ENCODE peak calls at places on chromosomes 13 and 19, in ten cellular contexts. J, P, Z, Y, L, E, G, N, H and C are unnamed samples.

GRCh38 chr19:37218592-37218935 is 550 bp downstream of the ZNF383 start:
- DNase-seq in J (no peak), P (peak), Z (no peak), Y (no peak), L (no peak), E (no peak), G (peak), N (no peak), H (no peak), C (peak)

GRCh38 chr13:50130686-50131051 is 115.4 kb downstream of the KCNRG start:
- DNase-seq in J (no peak), P (peak), Z (no peak), Y (no peak), L (peak), E (peak), G (peak), N (peak), H (no peak), C (no peak)

GRCh38 chr19:34416021-34416545 is 11.9 kb downstream of the PDCD2L start:
- DNase-seq in J (no peak), P (no peak), Z (no peak), Y (no peak), L (no peak), E (peak), G (no peak), N (no peak), H (no peak), C (no peak)

GRCh38 chr19:43984687-43985000 is 656 bp downstream of the ZNF155 start:
- DNase-seq in J (no peak), P (no peak), Z (no peak), Y (no peak), L (peak), E (no peak), G (no peak), N (no peak), H (no peak), C (no peak)

GRCh38 chr19:955803-956746 is 28.1 kb upstream of the WDR18 start:
- DNase-seq in J (no peak), P (no peak), Z (no peak), Y (no peak), L (no peak), E (no peak), G (no peak), N (no peak), H (no peak), C (no peak)

GRCh38 chr19:28475525-28475924 is 737.4 kb downstream of the UQCRFS1 start:
- DNase-seq in J (no peak), P (no peak), Z (no peak), Y (no peak), L (no peak), E (no peak), G (no peak), N (no peak), H (no peak), C (no peak)

GRCh38 chr13:99256709-99257108 is 1.5 kb downstream of the GPR18 start:
- DNase-seq in J (peak), P (peak), Z (no peak), Y (no peak), L (no peak), E (no peak), G (no peak), N (no peak), H (no peak), C (no peak)

GRCh38 chr13:98279473-98280175 is 102.6 kb upstream of the RNF113B start:
- DNase-seq in J (no peak), P (no peak), Z (peak), Y (no peak), L (no peak), E (no peak), G (no peak), N (no peak), H (no peak), C (no peak)

GRCh38 chr13:113804703-113805430 is 45.8 kb downstream of the TMEM255B start:
- DNase-seq in J (no peak), P (no peak), Z (no peak), Y (no peak), L (peak), E (no peak), G (no peak), N (no peak), H (no peak), C (no peak)

GRCh38 chr13:113585828-113586355 is 1.3 kb downstream of the TFDP1 start:
- DNase-seq in J (no peak), P (no peak), Z (no peak), Y (no peak), L (peak), E (no peak), G (no peak), N (no peak), H (no peak), C (no peak)

GRCh38 chr19:17565611-17566010 is 10.2 kb downstream of the COLGALT1 start:
- DNase-seq in J (no peak), P (no peak), Z (no peak), Y (no peak), L (no peak), E (no peak), G (no peak), N (no peak), H (no peak), C (no peak)

GRCh38 chr13:101399365-101399764 is 16.9 kb downstream of the NALCN start:
- DNase-seq in J (no peak), P (no peak), Z (no peak), Y (no peak), L (no peak), E (no peak), G (no peak), N (no peak), H (no peak), C (no peak)

GRCh38 chr13:43564941-43565340 is 221.8 kb downstream of the ENOX1 start:
- DNase-seq in J (no peak), P (no peak), Z (no peak), Y (no peak), L (no peak), E (no peak), G (no peak), N (no peak), H (no peak), C (no peak)

GRCh38 chr13:112522578-112522977 is 65.4 kb downstream of the TUBGCP3 start:
- DNase-seq in J (no peak), P (peak), Z (no peak), Y (no peak), L (no peak), E (no peak), G (peak), N (no peak), H (no peak), C (no peak)

GRCh38 chr19:29831041-29831548 is 19.3 kb downstream of the CCNE1 start:
- DNase-seq in J (no peak), P (no peak), Z (no peak), Y (peak), L (no peak), E (no peak), G (no peak), N (peak), H (peak), C (no peak)

GRCh38 chr19:6740589-6741348 is 1.3 kb downstream of the TRIP10 start:
- DNase-seq in J (no peak), P (peak), Z (no peak), Y (no peak), L (peak), E (peak), G (no peak), N (no peak), H (no peak), C (no peak)

GRCh38 chr19:38466050-38466449 is 32.6 kb downstream of the RYR1 start:
- DNase-seq in J (no peak), P (no peak), Z (no peak), Y (no peak), L (no peak), E (no peak), G (no peak), N (no peak), H (no peak), C (no peak)

GRCh38 chr13:32116210-32116609 is 84.6 kb downstream of the FRY start:
- DNase-seq in J (no peak), P (no peak), Z (no peak), Y (no peak), L (no peak), E (no peak), G (no peak), N (no peak), H (no peak), C (no peak)

GRCh38 chr19:40163541-40164129 is 27.6 kb upstream of the MAP3K10 start:
- DNase-seq in J (no peak), P (no peak), Z (no peak), Y (no peak), L (no peak), E (no peak), G (no peak), N (no peak), H (no peak), C (no peak)

GRCh38 chr19:51637362-51637978 is 7.3 kb upstream of the SIGLEC5 start:
- DNase-seq in J (no peak), P (peak), Z (no peak), Y (no peak), L (no peak), E (no peak), G (no peak), N (no peak), H (no peak), C (no peak)

GRCh38 chr19:49639401-49640112 is 386 bp downstream of the RRAS start:
- DNase-seq in J (no peak), P (no peak), Z (no peak), Y (no peak), L (no peak), E (no peak), G (no peak), N (no peak), H (no peak), C (no peak)

GRCh38 chr13:102847272-102848234 is 1.7 kb downstream of the ERCC5 start:
- DNase-seq in J (no peak), P (peak), Z (peak), Y (no peak), L (no peak), E (no peak), G (no peak), N (peak), H (no peak), C (no peak)

GRCh38 chr19:29211562-29212416 is 1.2 kb downstream of the UQCRFS1 start:
- DNase-seq in J (no peak), P (peak), Z (no peak), Y (no peak), L (no peak), E (no peak), G (no peak), N (no peak), H (no peak), C (no peak)

GRCh38 chr13:43316997-43317396 is 293.6 kb downstream of the DNAJC15 start:
- DNase-seq in J (no peak), P (peak), Z (peak), Y (no peak), L (no peak), E (no peak), G (peak), N (no peak), H (no peak), C (no peak)

GRCh38 chr13:26184791-26185250 is 37.3 kb downstream of the RNF6 start:
- DNase-seq in J (peak), P (peak), Z (peak), Y (peak), L (peak), E (no peak), G (peak), N (peak), H (peak), C (peak)

GRCh38 chr13:48500652-48501197 is 32.2 kb downstream of the RCBTB2 start:
- DNase-seq in J (peak), P (peak), Z (no peak), Y (no peak), L (no peak), E (no peak), G (peak), N (no peak), H (no peak), C (peak)

GRCh38 chr13:23289917-23290357 is 109.2 kb downstream of the SGCG start:
- DNase-seq in J (no peak), P (peak), Z (peak), Y (no peak), L (no peak), E (no peak), G (peak), N (no peak), H (no peak), C (no peak)

GRCh38 chr19:47644743-47645499 is 36.0 kb downstream of the BICRA start:
- DNase-seq in J (no peak), P (no peak), Z (peak), Y (no peak), L (no peak), E (no peak), G (no peak), N (no peak), H (no peak), C (peak)

GRCh38 chr13:75818181-75819110 is 182.3 kb downstream of the LMO7 start:
- DNase-seq in J (no peak), P (no peak), Z (no peak), Y (no peak), L (no peak), E (no peak), G (no peak), N (no peak), H (no peak), C (no peak)

GRCh38 chr13:104297075-104297474 is 1230.9 kb upstream of the SLC10A2 start:
- DNase-seq in J (no peak), P (no peak), Z (no peak), Y (no peak), L (no peak), E (no peak), G (no peak), N (no peak), H (no peak), C (no peak)

GRCh38 chr19:46133101-46133627 is 8.7 kb upstream of the IGFL3 start:
- DNase-seq in J (peak), P (peak), Z (peak), Y (no peak), L (no peak), E (no peak), G (peak), N (peak), H (no peak), C (peak)

GRCh38 chr19:45798995-45799517 is 6.4 kb upstream of the DMWD start:
- DNase-seq in J (peak), P (peak), Z (peak), Y (peak), L (no peak), E (no peak), G (peak), N (peak), H (peak), C (no peak)

GRCh38 chr13:52737900-52738299 is 1.7 kb downstream of the CNMD start:
- DNase-seq in J (no peak), P (no peak), Z (no peak), Y (no peak), L (no peak), E (no peak), G (no peak), N (no peak), H (no peak), C (no peak)

GRCh38 chr19:40191836-40192646 is 815 bp downstream of the MAP3K10 start:
- DNase-seq in J (no peak), P (peak), Z (no peak), Y (no peak), L (peak), E (peak), G (no peak), N (no peak), H (peak), C (no peak)

GRCh38 chr19:11092181-11092538 is 2.9 kb downstream of the LDLR start:
- DNase-seq in J (no peak), P (peak), Z (peak), Y (peak), L (no peak), E (no peak), G (no peak), N (peak), H (no peak), C (peak)